ENCODE peak calls at places on chromosome 4, in seven cellular contexts. One of them, this sample, is unnamed.

GRCh38 chr4:89204624-89205023 is 93.3 kb downstream of the TIGD2 start:
- DNase-seq in tibial artery: no peak
- DNase-seq in lower leg skin: no peak
- DNase-seq in lung: no peak
- DNase-seq in AG10803: no peak
- DNase-seq in pancreas: no peak
- DNase-seq in upper lobe of right lung: no peak
- DNase-seq in this sample: no peak

GRCh38 chr4:81260443-81261102 is 45.6 kb upstream of the PRKG2 start:
- DNase-seq in pancreas: no peak
- DNase-seq in lung: no peak
- DNase-seq in AG10803: no peak
- DNase-seq in lower leg skin: no peak
- DNase-seq in tibial artery: no peak
- DNase-seq in upper lobe of right lung: no peak
- DNase-seq in this sample: no peak

GRCh38 chr4:24573582-24573981 is 10.8 kb downstream of the DHX15 start:
- DNase-seq in pancreas: no peak
- DNase-seq in lung: no peak
- DNase-seq in tibial artery: no peak
- DNase-seq in lower leg skin: no peak
- DNase-seq in upper lobe of right lung: no peak
- DNase-seq in AG10803: no peak
- DNase-seq in this sample: no peak

GRCh38 chr4:83810428-83810827 is 274.5 kb downstream of the GPAT3 start:
- DNase-seq in AG10803: no peak
- DNase-seq in lung: no peak
- DNase-seq in pancreas: no peak
- DNase-seq in tibial artery: no peak
- DNase-seq in lower leg skin: no peak
- DNase-seq in upper lobe of right lung: no peak
- DNase-seq in this sample: no peak

GRCh38 chr4:55791666-55792065 is 27.9 kb upstream of the EXOC1L start:
- DNase-seq in lower leg skin: no peak
- DNase-seq in pancreas: no peak
- DNase-seq in tibial artery: no peak
- DNase-seq in AG10803: no peak
- DNase-seq in lung: no peak
- DNase-seq in upper lobe of right lung: no peak
- DNase-seq in this sample: no peak

GRCh38 chr4:77994194-77994721 is 62.9 kb upstream of the FRAS1 start:
- DNase-seq in tibial artery: no peak
- DNase-seq in lung: no peak
- DNase-seq in lower leg skin: no peak
- DNase-seq in AG10803: peak
- DNase-seq in pancreas: no peak
- DNase-seq in upper lobe of right lung: no peak
- DNase-seq in this sample: peak

GRCh38 chr4:73343432-73343831 is 60.7 kb upstream of the ALB start:
- DNase-seq in AG10803: no peak
- DNase-seq in upper lobe of right lung: no peak
- DNase-seq in tibial artery: no peak
- DNase-seq in lower leg skin: no peak
- DNase-seq in lung: no peak
- DNase-seq in pancreas: no peak
- DNase-seq in this sample: no peak

GRCh38 chr4:183600189-183600685 is 58.7 kb downstream of the RWDD4 start:
- DNase-seq in lower leg skin: no peak
- DNase-seq in AG10803: no peak
- DNase-seq in tibial artery: no peak
- DNase-seq in upper lobe of right lung: no peak
- DNase-seq in pancreas: no peak
- DNase-seq in lung: no peak
- DNase-seq in this sample: peak

GRCh38 chr4:119627267-119628190 is 1.1 kb downstream of the PDE5A start:
- DNase-seq in tibial artery: peak
- DNase-seq in pancreas: peak
- DNase-seq in AG10803: peak
- DNase-seq in lower leg skin: peak
- DNase-seq in upper lobe of right lung: peak
- DNase-seq in lung: peak
- DNase-seq in this sample: peak

GRCh38 chr4:76199664-76200211 is 13.9 kb downstream of the SCARB2 start:
- DNase-seq in AG10803: no peak
- DNase-seq in tibial artery: no peak
- DNase-seq in pancreas: no peak
- DNase-seq in upper lobe of right lung: no peak
- DNase-seq in lower leg skin: no peak
- DNase-seq in lung: no peak
- DNase-seq in this sample: peak

GRCh38 chr4:188110036-188110435 is 633 bp upstream of the TRIML2 start:
- DNase-seq in upper lobe of right lung: no peak
- DNase-seq in lower leg skin: no peak
- DNase-seq in AG10803: no peak
- DNase-seq in pancreas: no peak
- DNase-seq in tibial artery: no peak
- DNase-seq in lung: no peak
- DNase-seq in this sample: no peak

GRCh38 chr4:80173387-80173786 is 23.9 kb upstream of the PRDM8 start:
- DNase-seq in tibial artery: no peak
- DNase-seq in AG10803: peak
- DNase-seq in upper lobe of right lung: no peak
- DNase-seq in lung: no peak
- DNase-seq in pancreas: no peak
- DNase-seq in lower leg skin: no peak
- DNase-seq in this sample: peak

GRCh38 chr4:25032126-25032525 is 1.4 kb upstream of the LGI2 start:
- DNase-seq in tibial artery: no peak
- DNase-seq in lung: no peak
- DNase-seq in pancreas: no peak
- DNase-seq in upper lobe of right lung: no peak
- DNase-seq in AG10803: peak
- DNase-seq in lower leg skin: no peak
- DNase-seq in this sample: no peak

GRCh38 chr4:143294310-143294709 is 42.4 kb upstream of the GAB1 start:
- DNase-seq in lung: peak
- DNase-seq in lower leg skin: peak
- DNase-seq in upper lobe of right lung: peak
- DNase-seq in AG10803: peak
- DNase-seq in pancreas: no peak
- DNase-seq in tibial artery: peak
- DNase-seq in this sample: peak

GRCh38 chr4:13612569-13612968 is 15.0 kb downstream of the BOD1L1 start:
- DNase-seq in tibial artery: no peak
- DNase-seq in upper lobe of right lung: no peak
- DNase-seq in lung: no peak
- DNase-seq in pancreas: no peak
- DNase-seq in lower leg skin: no peak
- DNase-seq in AG10803: no peak
- DNase-seq in this sample: no peak

GRCh38 chr4:9924750-9925149 is 96.5 kb downstream of the SLC2A9 start:
- DNase-seq in AG10803: peak
- DNase-seq in upper lobe of right lung: no peak
- DNase-seq in tibial artery: no peak
- DNase-seq in lower leg skin: no peak
- DNase-seq in lung: no peak
- DNase-seq in pancreas: no peak
- DNase-seq in this sample: no peak

GRCh38 chr4:26509681-26510333 is 19.5 kb upstream of the CCKAR start:
- DNase-seq in upper lobe of right lung: no peak
- DNase-seq in AG10803: peak
- DNase-seq in pancreas: no peak
- DNase-seq in lung: no peak
- DNase-seq in lower leg skin: no peak
- DNase-seq in tibial artery: no peak
- DNase-seq in this sample: no peak

GRCh38 chr4:107349266-107349665 is 313.2 kb upstream of the DKK2 start:
- DNase-seq in lower leg skin: no peak
- DNase-seq in AG10803: peak
- DNase-seq in tibial artery: no peak
- DNase-seq in lung: no peak
- DNase-seq in upper lobe of right lung: no peak
- DNase-seq in pancreas: no peak
- DNase-seq in this sample: peak

GRCh38 chr4:105633241-105633640 is 75.2 kb downstream of the INTS12 start:
- DNase-seq in upper lobe of right lung: no peak
- DNase-seq in AG10803: no peak
- DNase-seq in lung: no peak
- DNase-seq in lower leg skin: no peak
- DNase-seq in tibial artery: no peak
- DNase-seq in pancreas: no peak
- DNase-seq in this sample: no peak

GRCh38 chr4:103634236-103634635 is 85.5 kb downstream of the TACR3 start:
- DNase-seq in upper lobe of right lung: no peak
- DNase-seq in pancreas: no peak
- DNase-seq in AG10803: no peak
- DNase-seq in lung: no peak
- DNase-seq in tibial artery: no peak
- DNase-seq in lower leg skin: no peak
- DNase-seq in this sample: no peak

GRCh38 chr4:102165584-102165983 is 179.7 kb downstream of the SLC39A8 start:
- DNase-seq in lung: no peak
- DNase-seq in lower leg skin: no peak
- DNase-seq in upper lobe of right lung: no peak
- DNase-seq in AG10803: no peak
- DNase-seq in pancreas: no peak
- DNase-seq in tibial artery: no peak
- DNase-seq in this sample: no peak

GRCh38 chr4:168437192-168437938 is 42.9 kb downstream of the DDX60L start:
- DNase-seq in upper lobe of right lung: no peak
- DNase-seq in lower leg skin: no peak
- DNase-seq in lung: no peak
- DNase-seq in tibial artery: no peak
- DNase-seq in pancreas: no peak
- DNase-seq in AG10803: no peak
- DNase-seq in this sample: no peak

GRCh38 chr4:89491731-89492235 is 184.2 kb upstream of the GPRIN3 start:
- DNase-seq in tibial artery: no peak
- DNase-seq in lower leg skin: no peak
- DNase-seq in upper lobe of right lung: no peak
- DNase-seq in lung: no peak
- DNase-seq in pancreas: no peak
- DNase-seq in AG10803: no peak
- DNase-seq in this sample: no peak

GRCh38 chr4:100076753-100077152 is 113.5 kb downstream of the DDIT4L start:
- DNase-seq in tibial artery: no peak
- DNase-seq in pancreas: no peak
- DNase-seq in upper lobe of right lung: no peak
- DNase-seq in AG10803: no peak
- DNase-seq in lower leg skin: no peak
- DNase-seq in lung: no peak
- DNase-seq in this sample: no peak

GRCh38 chr4:77385124-77385969 is 220.3 kb upstream of the CXCL13 start:
- DNase-seq in tibial artery: peak
- DNase-seq in upper lobe of right lung: no peak
- DNase-seq in AG10803: peak
- DNase-seq in lower leg skin: peak
- DNase-seq in pancreas: peak
- DNase-seq in lung: peak
- DNase-seq in this sample: peak

GRCh38 chr4:104064650-104065577 is 345.1 kb upstream of the TACR3 start:
- DNase-seq in lung: peak
- DNase-seq in upper lobe of right lung: peak
- DNase-seq in pancreas: peak
- DNase-seq in AG10803: no peak
- DNase-seq in tibial artery: peak
- DNase-seq in lower leg skin: no peak
- DNase-seq in this sample: peak

GRCh38 chr4:17063870-17064269 is 165.4 kb upstream of the LDB2 start:
- DNase-seq in lower leg skin: no peak
- DNase-seq in AG10803: peak
- DNase-seq in tibial artery: no peak
- DNase-seq in upper lobe of right lung: no peak
- DNase-seq in lung: no peak
- DNase-seq in pancreas: no peak
- DNase-seq in this sample: no peak

GRCh38 chr4:51831133-51831532 is 11.8 kb upstream of the DCUN1D4 start:
- DNase-seq in AG10803: peak
- DNase-seq in upper lobe of right lung: peak
- DNase-seq in pancreas: peak
- DNase-seq in lung: peak
- DNase-seq in lower leg skin: peak
- DNase-seq in tibial artery: peak
- DNase-seq in this sample: peak

GRCh38 chr4:157372154-157372553 is 151.6 kb downstream of the GRIA2 start:
- DNase-seq in tibial artery: no peak
- DNase-seq in pancreas: no peak
- DNase-seq in lower leg skin: no peak
- DNase-seq in upper lobe of right lung: no peak
- DNase-seq in AG10803: no peak
- DNase-seq in lung: no peak
- DNase-seq in this sample: no peak
- H3K4me3 ChIP-seq in tibial artery: no peak
- H3K4me3 ChIP-seq in pancreas: no peak
- H3K4me3 ChIP-seq in lower leg skin: no peak
- H3K4me3 ChIP-seq in upper lobe of right lung: no peak
- H3K4me3 ChIP-seq in AG10803: no peak
- H3K4me3 ChIP-seq in lung: no peak
- H3K4me3 ChIP-seq in this sample: no peak

GRCh38 chr4:8097721-8098345 is 60.8 kb downstream of the ABLIM2 start:
- DNase-seq in tibial artery: no peak
- DNase-seq in pancreas: peak
- DNase-seq in upper lobe of right lung: no peak
- DNase-seq in lung: no peak
- DNase-seq in lower leg skin: no peak
- DNase-seq in AG10803: no peak
- DNase-seq in this sample: no peak
- TF ChIP-seq CTCF in tibial artery: no peak
- TF ChIP-seq CTCF in pancreas: no peak
- TF ChIP-seq CTCF in upper lobe of right lung: no peak
- TF ChIP-seq CTCF in lung: no peak
- TF ChIP-seq CTCF in lower leg skin: no peak
- TF ChIP-seq CTCF in AG10803: no peak
- TF ChIP-seq CTCF in this sample: no peak

GRCh38 chr4:155042014-155042413 is 166.4 kb upstream of the NPY2R start:
- DNase-seq in lower leg skin: no peak
- DNase-seq in pancreas: no peak
- DNase-seq in lung: no peak
- DNase-seq in upper lobe of right lung: no peak
- DNase-seq in AG10803: no peak
- DNase-seq in tibial artery: no peak
- DNase-seq in this sample: no peak

GRCh38 chr4:155047755-155048154 is 160.7 kb upstream of the NPY2R start:
- DNase-seq in upper lobe of right lung: no peak
- DNase-seq in pancreas: no peak
- DNase-seq in tibial artery: no peak
- DNase-seq in AG10803: no peak
- DNase-seq in lung: no peak
- DNase-seq in lower leg skin: no peak
- DNase-seq in this sample: peak
- H3K4me3 ChIP-seq in upper lobe of right lung: no peak
- H3K4me3 ChIP-seq in pancreas: no peak
- H3K4me3 ChIP-seq in tibial artery: no peak
- H3K4me3 ChIP-seq in AG10803: no peak
- H3K4me3 ChIP-seq in lung: no peak
- H3K4me3 ChIP-seq in lower leg skin: no peak
- H3K4me3 ChIP-seq in this sample: no peak

GRCh38 chr4:131113704-131114103 is 2017.8 kb downstream of the C4orf33 start:
- DNase-seq in tibial artery: no peak
- DNase-seq in lung: no peak
- DNase-seq in upper lobe of right lung: no peak
- DNase-seq in lower leg skin: no peak
- DNase-seq in AG10803: no peak
- DNase-seq in pancreas: no peak
- DNase-seq in this sample: no peak

GRCh38 chr4:131113273-131113672 is 2017.3 kb downstream of the C4orf33 start:
- DNase-seq in lung: no peak
- DNase-seq in upper lobe of right lung: no peak
- DNase-seq in pancreas: no peak
- DNase-seq in tibial artery: no peak
- DNase-seq in AG10803: no peak
- DNase-seq in lower leg skin: no peak
- DNase-seq in this sample: no peak
- TF ChIP-seq CTCF in lung: no peak
- TF ChIP-seq CTCF in upper lobe of right lung: no peak
- TF ChIP-seq CTCF in pancreas: no peak
- TF ChIP-seq CTCF in tibial artery: no peak
- TF ChIP-seq CTCF in AG10803: no peak
- TF ChIP-seq CTCF in lower leg skin: no peak
- TF ChIP-seq CTCF in this sample: no peak